ENCODE peak calls at places on chromosomes 7 and 10, in ten cellular contexts. F, P, N, K, L, B, I, W, G and H are unnamed samples.

GRCh38 chr10:1035201-1035600 is 9.5 kb upstream of the IDI2 start:
- DNase-seq in F (no peak), P (no peak), N (no peak), K (no peak), L (no peak), B (no peak), I (no peak), W (no peak), G (no peak), H (peak)

GRCh38 chr7:157281221-157281998 is 55.4 kb upstream of the DNAJB6 start:
- DNase-seq in F (no peak), P (no peak), N (no peak), K (no peak), L (no peak), B (no peak), I (no peak), W (no peak), G (no peak), H (no peak)

GRCh38 chr7:151460474-151460855 is 20.5 kb upstream of the CRYGN start:
- DNase-seq in F (no peak), P (no peak), N (no peak), K (no peak), L (no peak), B (no peak), I (no peak), W (no peak), G (peak), H (no peak)

GRCh38 chr7:38163671-38164070 is 14.4 kb upstream of the STARD3NL start:
- DNase-seq in F (no peak), P (no peak), N (no peak), K (no peak), L (no peak), B (no peak), I (no peak), W (no peak), G (no peak), H (no peak)

GRCh38 chr10:29374162-29374561 is 85.3 kb downstream of the LYZL1 start:
- DNase-seq in F (no peak), P (no peak), N (no peak), K (no peak), L (no peak), B (no peak), I (no peak), W (no peak), G (no peak), H (no peak)

GRCh38 chr10:42950606-42951485 is 126.0 kb upstream of the RET start:
- DNase-seq in F (no peak), P (no peak), N (no peak), K (no peak), L (no peak), B (no peak), I (no peak), W (no peak), G (peak), H (no peak)

GRCh38 chr7:116339564-116339963 is 129.2 kb downstream of the TES start:
- DNase-seq in F (no peak), P (no peak), N (no peak), K (no peak), L (no peak), B (no peak), I (no peak), W (peak), G (no peak), H (peak)

GRCh38 chr7:945556-946255 is 8.8 kb downstream of the ADAP1 start:
- DNase-seq in F (no peak), P (no peak), N (no peak), K (no peak), L (peak), B (no peak), I (no peak), W (no peak), G (peak), H (no peak)

GRCh38 chr7:120053390-120053961 is 219.5 kb upstream of the KCND2 start:
- DNase-seq in F (peak), P (peak), N (no peak), K (no peak), L (no peak), B (no peak), I (no peak), W (peak), G (no peak), H (peak)

DNA sequence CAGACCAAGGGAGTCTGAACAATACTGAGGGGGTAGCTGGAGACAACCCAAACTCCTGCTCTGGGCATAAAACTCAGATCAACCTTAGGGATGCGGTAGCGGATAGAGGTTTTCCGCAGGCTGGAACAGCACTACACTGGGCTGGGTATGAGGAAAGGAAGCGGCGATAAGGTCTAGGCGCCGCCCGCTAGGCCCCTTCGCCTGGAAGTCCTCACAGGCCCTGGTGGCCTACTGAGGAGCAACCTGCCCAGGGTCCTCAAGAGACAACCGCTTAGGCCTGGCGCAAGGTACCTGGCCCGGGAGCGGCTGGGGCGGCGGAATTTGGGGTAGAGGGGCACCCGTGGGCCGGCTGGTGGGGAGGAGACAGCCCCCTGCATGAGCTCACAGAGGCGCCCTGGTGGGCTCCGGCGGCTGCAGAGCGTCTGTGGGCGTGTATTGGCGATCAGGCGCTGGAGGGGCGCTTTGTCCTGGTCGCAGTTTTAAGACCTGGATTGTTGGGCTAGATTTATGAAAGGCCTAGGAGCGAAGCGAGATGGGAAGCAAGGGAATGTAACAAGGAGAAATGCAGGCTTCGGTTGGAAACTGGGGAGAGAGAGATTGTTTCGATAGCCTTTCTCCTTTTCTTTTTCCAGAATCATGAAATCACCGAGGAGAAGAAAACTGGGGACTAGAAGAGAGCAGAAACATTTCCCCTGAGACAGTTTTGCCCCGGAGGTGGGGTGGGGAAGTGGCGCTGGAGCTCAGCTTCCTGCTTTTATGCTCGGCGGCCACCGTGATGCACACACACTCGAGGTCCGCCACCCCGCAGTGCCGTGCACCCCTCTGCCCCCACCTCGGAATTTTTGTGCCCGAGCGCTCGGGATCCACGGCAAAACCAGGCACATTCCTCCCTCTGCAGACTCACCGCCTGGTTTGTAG is 2.4 kb upstream of the NKX2-3 start:
- DNase-seq in F (no peak), P (no peak), N (no peak), K (peak), L (no peak), B (no peak), I (no peak), W (no peak), G (peak), H (no peak)
- H3K4me3 ChIP-seq in F (no peak), P (no peak), N (peak), K (no peak), L (no peak), B (no peak), I (no peak), W (no peak), G (peak), H (no peak)

GRCh38 chr7:44534501-44534900 is 6.6 kb downstream of the NPC1L1 start:
- DNase-seq in F (no peak), P (peak), N (peak), K (peak), L (peak), B (no peak), I (peak), W (peak), G (no peak), H (no peak)
- TF ChIP-seq CTCF in F (peak), P (peak), N (peak), K (peak), L (peak), B (peak), I (peak), W (peak), G (no peak), H (peak)

DNA sequence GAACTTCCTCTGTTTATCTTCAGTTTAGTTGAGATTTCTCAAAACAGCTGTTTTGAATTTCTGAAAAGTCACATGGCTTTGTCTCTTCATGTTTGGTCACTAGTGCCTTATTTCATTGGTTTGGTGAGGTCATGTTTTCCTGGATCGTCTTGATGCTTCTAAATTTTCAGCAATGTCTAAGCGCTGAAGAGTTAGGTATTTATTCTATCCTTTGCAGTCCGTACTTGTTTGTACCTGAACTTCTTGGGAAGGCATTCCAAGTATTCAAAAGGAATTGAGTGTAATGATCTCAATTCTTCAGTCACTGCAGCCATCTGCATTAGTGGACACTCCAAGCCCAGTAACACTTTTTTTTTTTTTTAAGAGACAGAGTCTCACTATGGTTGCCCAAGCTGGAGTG is 67.7 kb downstream of the HERC4 start:
- DNase-seq in F (no peak), P (no peak), N (no peak), K (no peak), L (no peak), B (peak), I (no peak), W (peak), G (no peak), H (peak)
- H3K4me3 ChIP-seq in F (no peak), P (no peak), N (no peak), K (no peak), L (no peak), B (no peak), I (no peak), W (no peak), G (no peak), H (no peak)

DNA sequence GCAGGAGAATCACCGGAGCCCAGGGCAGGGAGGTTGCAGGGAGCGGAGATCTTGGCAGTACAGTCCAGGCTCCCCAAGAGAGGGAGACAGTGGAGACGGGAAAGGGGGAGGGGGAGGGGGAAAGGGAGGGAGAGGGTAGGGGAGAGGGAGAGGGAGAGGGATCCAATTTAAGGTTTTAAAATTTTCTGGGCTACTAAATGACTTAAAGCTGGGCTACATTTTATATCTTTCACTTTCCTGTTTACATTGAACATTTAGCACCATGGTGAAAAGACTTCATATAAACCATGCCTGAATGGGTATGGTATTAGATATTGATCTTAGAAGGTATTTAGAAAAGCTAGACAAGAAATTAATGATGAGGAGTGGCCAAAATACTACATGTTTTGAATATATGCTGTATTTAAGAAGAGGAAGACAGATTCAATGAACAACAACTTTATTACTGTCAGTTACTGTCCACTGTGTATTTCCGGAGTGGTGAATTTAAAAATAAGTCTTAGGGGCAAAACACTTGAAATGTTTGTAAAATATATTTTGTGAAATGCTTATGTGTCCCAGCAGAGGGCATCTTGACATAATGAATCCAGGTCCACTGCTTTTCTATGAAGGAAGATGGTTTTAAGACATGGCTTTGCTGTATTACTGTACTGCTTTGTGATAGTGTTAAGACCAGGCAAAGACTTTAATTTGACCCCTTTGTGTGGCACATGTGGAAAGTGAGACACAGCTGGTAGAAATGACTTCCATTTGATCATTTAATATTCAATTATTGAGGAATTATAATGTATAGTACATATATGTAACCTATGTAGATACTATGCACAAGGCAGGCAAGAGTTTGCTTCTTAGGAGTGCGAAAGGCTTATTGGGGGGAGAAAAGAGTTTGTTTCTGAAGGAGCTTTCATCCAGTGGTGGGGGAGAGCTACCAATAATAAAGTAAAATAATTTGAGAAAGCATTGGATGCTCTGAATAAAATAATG is 52.8 kb downstream of the NRF1 start:
- DNase-seq in F (peak), P (peak), N (peak), K (peak), L (peak), B (peak), I (peak), W (peak), G (no peak), H (peak)
- TF ChIP-seq CTCF in F (peak), P (peak), N (peak), K (peak), L (peak), B (peak), I (peak), W (peak), G (no peak), H (peak)

GRCh38 chr7:101138149-101138870 is 11.4 kb downstream of the SERPINE1 start:
- DNase-seq in F (peak), P (peak), N (peak), K (peak), L (peak), B (peak), I (peak), W (peak), G (peak), H (peak)
- H3K4me3 ChIP-seq in F (no peak), P (no peak), N (no peak), K (no peak), L (no peak), B (no peak), I (no peak), W (no peak), G (no peak), H (no peak)

DNA sequence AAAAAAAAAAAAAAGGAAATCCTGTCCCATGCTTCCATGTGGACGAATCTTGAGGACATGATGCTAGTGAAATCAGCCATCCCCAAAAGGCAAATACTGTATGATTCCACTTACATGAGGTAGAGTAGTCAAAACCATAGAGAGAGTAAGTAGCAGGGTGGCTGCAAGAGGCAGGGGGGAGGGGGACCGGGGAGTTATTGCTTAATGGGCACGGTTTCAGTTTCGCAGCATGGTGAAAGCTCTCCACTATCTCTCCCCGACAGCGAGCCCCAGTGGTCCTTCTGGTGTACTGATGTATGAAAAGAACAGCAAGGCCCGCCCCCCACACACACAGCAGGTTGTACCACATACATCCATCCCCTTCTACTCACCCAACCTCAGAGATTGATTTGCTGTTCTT is 32.8 kb downstream of the NOD1 start:
- DNase-seq in F (peak), P (peak), N (no peak), K (peak), L (no peak), B (no peak), I (peak), W (peak), G (peak), H (peak)
- TF ChIP-seq CTCF in F (peak), P (peak), N (peak), K (no peak), L (no peak), B (peak), I (no peak), W (peak), G (no peak), H (peak)

DNA sequence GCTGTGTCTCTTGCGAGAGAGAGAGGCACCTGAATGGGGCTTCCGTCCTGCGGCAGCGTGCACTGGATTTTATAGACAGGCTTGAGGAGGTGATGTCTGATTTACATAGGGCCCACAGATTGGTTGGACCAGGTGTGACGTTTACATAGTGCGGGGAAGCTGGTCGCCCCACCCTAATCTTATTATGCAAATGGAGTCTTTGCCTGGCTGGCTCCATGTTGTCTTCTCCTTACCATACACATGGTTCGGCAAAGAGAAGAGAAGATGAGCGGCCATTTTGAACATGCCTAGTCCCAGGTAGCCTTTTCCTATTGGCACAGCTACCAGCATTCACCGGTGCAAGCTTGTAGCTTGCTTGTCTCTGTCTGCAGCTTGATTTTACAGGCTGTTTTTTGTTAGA is 238.5 kb upstream of the GALNT17 start:
- DNase-seq in F (no peak), P (no peak), N (no peak), K (peak), L (no peak), B (no peak), I (no peak), W (no peak), G (no peak), H (no peak)
- H3K4me3 ChIP-seq in F (no peak), P (no peak), N (no peak), K (no peak), L (no peak), B (no peak), I (no peak), W (no peak), G (no peak), H (no peak)

DNA sequence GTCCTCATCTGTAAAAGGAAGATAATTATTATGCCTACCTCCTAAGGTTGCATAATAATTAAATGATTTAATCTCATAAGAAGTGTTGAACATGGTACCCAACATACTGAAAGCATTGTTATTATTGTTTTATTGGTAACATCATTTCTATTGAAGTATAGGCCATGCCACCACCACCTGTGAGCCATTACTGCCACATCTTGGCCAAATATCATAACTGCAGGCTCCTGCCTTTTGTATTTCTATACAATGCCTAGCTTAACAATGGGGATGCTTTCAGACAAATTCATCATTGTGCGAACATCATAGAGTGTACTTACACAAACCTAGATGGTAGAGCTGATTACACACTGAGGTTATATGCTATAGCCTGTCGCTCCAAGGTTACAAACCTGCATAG is 61.1 kb upstream of the NPSR1 start:
- DNase-seq in F (no peak), P (peak), N (peak), K (peak), L (peak), B (no peak), I (peak), W (no peak), G (no peak), H (no peak)
- TF ChIP-seq CTCF in F (peak), P (peak), N (peak), K (peak), L (peak), B (no peak), I (peak), W (peak), G (no peak), H (peak)

GRCh38 chr10:78953124-78954008 is 115.4 kb upstream of the ZMIZ1 start:
- DNase-seq in F (peak), P (peak), N (no peak), K (no peak), L (peak), B (peak), I (no peak), W (peak), G (no peak), H (peak)

GRCh38 chr10:78952018-78952417 is 116.7 kb upstream of the ZMIZ1 start:
- DNase-seq in F (no peak), P (no peak), N (no peak), K (no peak), L (no peak), B (no peak), I (no peak), W (no peak), G (no peak), H (no peak)

GRCh38 chr10:78952686-78953085 is 116.1 kb upstream of the ZMIZ1 start:
- DNase-seq in F (peak), P (peak), N (no peak), K (no peak), L (no peak), B (peak), I (no peak), W (peak), G (no peak), H (peak)

GRCh38 chr10:78948616-78949015 is 120.2 kb upstream of the ZMIZ1 start:
- DNase-seq in F (no peak), P (peak), N (no peak), K (no peak), L (no peak), B (no peak), I (no peak), W (peak), G (no peak), H (peak)

GRCh38 chr10:78950656-78951587 is 117.8 kb upstream of the ZMIZ1 start:
- DNase-seq in F (no peak), P (no peak), N (no peak), K (no peak), L (peak), B (no peak), I (no peak), W (no peak), G (no peak), H (no peak)
- H3K4me3 ChIP-seq in F (no peak), P (no peak), N (no peak), K (no peak), L (no peak), B (no peak), I (no peak), W (no peak), G (no peak), H (no peak)